ENCODE peak calls at places on chromosome X, in four cellular contexts. X is AG04449, R is HFFc6, D is GM20000. G is an unnamed sample.

GRCh38 chrX:107293056-107293455 is 86.6 kb downstream of the DNAAF6 start:
- DNase-seq in X (no peak), R (no peak), D (no peak), G (no peak)

GRCh38 chrX:73262991-73263390 is 48.3 kb upstream of the NAP1L2 start:
- DNase-seq in X (no peak), R (no peak), D (no peak), G (no peak)

GRCh38 chrX:1545776-1546408 is 8.9 kb upstream of the P2RY8 start:
- DNase-seq in X (no peak), R (no peak), D (no peak), G (no peak)

GRCh38 chrX:22196151-22196550 is 76.6 kb upstream of the CBLL2 start:
- DNase-seq in X (no peak), R (peak), D (no peak), G (no peak)

GRCh38 chrX:29397506-29397905 is 810.3 kb downstream of the IL1RAPL1 start:
- DNase-seq in X (peak), R (peak), D (no peak), G (no peak)

GRCh38 chrX:9464435-9465371 is at the start of gene TBL1X:
- DNase-seq in X (no peak), R (peak), D (peak), G (no peak)

GRCh38 chrX:152635941-152636340 is 1.8 kb upstream of the GABRQ start:
- DNase-seq in X (peak), R (peak), D (no peak), G (no peak)

GRCh38 chrX:138034136-138034535 is 468.2 kb downstream of the ZIC3 start:
- DNase-seq in X (no peak), R (no peak), D (no peak), G (no peak)

GRCh38 chrX:9928083-9928482 is 39.1 kb upstream of the CLDN34 start:
- DNase-seq in X (no peak), R (no peak), D (no peak), G (no peak)

GRCh38 chrX:51459125-51459524 is 37.3 kb downstream of the NUDT11 start:
- DNase-seq in X (no peak), R (peak), D (no peak), G (no peak)

GRCh38 chrX:80489166-80489565 is 68.9 kb downstream of the TENT5D start:
- DNase-seq in X (no peak), R (no peak), D (no peak), G (no peak)

GRCh38 chrX:79117078-79117477 is 27.4 kb upstream of the GPR174 start:
- DNase-seq in X (no peak), R (no peak), D (no peak), G (no peak)

GRCh38 chrX:119726900-119727555 is 31.4 kb upstream of the SOWAHD start:
- DNase-seq in X (no peak), R (peak), D (no peak), G (no peak)

GRCh38 chrX:40945366-40945713 is 139.9 kb upstream of the USP9X start:
- DNase-seq in X (no peak), R (peak), D (peak), G (no peak)

GRCh38 chrX:154751121-154751668 is 318 bp upstream of the GAB3 start:
- DNase-seq in X (no peak), R (no peak), D (peak), G (no peak)

GRCh38 chrX:154751669-154752271 is 893 bp upstream of the GAB3 start:
- DNase-seq in X (no peak), R (no peak), D (no peak), G (no peak)

GRCh38 chrX:154748712-154749339 is 2.1 kb downstream of the GAB3 start:
- DNase-seq in X (no peak), R (peak), D (peak), G (no peak)

GRCh38 chrX:154749856-154750255 is 1.0 kb downstream of the GAB3 start:
- DNase-seq in X (no peak), R (no peak), D (no peak), G (no peak)

DNA sequence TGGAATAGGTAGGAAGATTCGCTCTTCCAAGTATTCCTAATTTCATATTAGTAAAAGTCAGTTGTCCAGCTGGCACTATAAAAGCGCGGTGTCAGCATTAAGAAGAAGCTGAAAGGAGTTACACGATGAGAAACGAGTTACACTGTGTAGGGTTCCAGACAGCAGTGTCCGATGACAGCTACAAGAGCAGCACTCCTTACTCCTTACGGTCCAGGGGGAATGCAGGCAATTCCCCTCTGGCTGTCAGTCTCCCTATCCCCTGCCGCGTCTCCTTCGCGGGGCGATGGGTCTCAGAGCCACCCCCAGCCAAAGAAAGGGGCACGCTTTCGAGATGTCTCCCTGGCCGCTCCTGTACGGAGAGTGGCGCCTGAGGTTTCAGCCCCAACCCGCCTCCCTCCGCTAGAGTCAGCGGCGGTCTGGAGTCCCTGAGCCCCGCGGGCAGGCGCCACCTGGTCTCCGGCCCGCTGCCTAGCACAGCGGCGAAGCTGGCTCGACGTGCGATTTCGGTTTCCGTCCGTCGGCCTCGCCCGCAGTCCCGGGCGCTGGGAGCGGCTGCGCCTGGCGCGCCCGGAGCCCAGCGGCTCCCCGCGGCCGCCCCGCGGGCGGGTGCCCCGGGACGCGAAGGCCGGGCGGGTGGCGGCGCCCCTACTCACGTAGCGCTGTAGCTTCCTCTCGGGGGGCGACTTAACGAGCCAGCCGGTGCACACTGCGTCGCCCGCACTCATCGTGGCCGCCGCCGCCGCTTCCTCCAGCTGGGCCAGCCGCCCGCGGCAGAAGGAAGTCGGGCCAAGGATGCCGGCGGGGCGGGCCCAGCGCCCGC is at the start of gene GAB3:
- DNase-seq in X (no peak), R (no peak), D (peak), G (no peak)
- TF ChIP-seq CTCF in X (no peak), R (no peak), D (no peak), G (no peak)

GRCh38 chrX:20217906-20218305 is 48.8 kb downstream of the RPS6KA3 start:
- DNase-seq in X (no peak), R (no peak), D (no peak), G (no peak)

GRCh38 chrX:20221902-20222301 is 44.8 kb downstream of the RPS6KA3 start:
- DNase-seq in X (no peak), R (no peak), D (no peak), G (no peak)

GRCh38 chrX:20217279-20217678 is 49.4 kb downstream of the RPS6KA3 start:
- DNase-seq in X (no peak), R (peak), D (no peak), G (no peak)

GRCh38 chrX:20215565-20215964 is 51.1 kb downstream of the RPS6KA3 start:
- DNase-seq in X (no peak), R (no peak), D (no peak), G (no peak)

GRCh38 chrX:20218809-20219505 is 47.8 kb downstream of the RPS6KA3 start:
- DNase-seq in X (no peak), R (no peak), D (no peak), G (no peak)
- TF ChIP-seq CTCF in X (no peak), R (no peak), D (no peak), G (no peak)

DNA sequence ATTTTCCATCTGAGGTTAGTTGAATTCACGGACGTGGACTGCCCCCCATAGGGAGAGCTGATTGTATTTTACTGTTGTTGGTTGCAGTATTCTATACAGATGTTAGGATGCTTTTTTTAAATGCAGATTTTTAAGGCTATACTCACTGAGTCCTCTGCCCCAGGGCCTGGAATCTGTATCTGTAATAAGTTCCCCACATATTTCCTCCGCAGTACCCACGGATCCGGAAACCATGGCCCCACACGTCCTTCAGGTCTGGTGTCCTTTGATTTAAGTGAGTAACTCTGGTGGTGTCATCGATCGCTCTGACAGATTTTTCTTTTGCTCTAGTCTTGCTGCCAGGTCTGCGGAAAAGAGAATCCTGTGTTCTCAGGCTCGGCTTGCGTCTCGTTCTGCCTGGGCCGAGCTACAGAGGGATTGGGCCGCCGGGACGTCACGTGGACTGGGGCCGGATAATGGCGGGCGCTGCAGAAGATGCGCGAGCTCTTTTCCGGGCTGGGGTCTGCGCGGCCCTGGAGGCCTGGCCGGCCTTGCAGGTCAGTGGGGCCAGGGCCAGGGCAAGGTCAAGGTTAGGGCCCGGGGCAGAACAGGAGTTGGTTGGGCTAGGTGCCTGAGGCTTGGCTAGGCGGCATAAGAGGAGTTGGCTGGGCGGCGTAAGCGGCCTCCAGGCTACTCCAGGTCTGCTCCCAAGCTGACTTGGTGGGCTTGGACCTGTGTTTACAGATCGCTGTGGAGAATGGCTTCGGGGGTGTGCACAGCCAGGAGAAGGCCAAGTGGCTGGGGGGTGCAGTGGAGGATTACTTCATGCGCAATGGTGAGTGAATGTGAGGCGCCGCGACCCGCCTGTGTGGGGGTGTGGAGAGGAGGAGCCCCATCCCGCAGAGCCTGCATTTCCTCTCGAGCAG is at the start of gene TSR2:
- DNase-seq in X (peak), R (peak), D (peak), G (peak)
- TF ChIP-seq CTCF in X (no peak), R (no peak), D (no peak), G (no peak)

GRCh38 chrX:153954618-153955450 is 10.4 kb upstream of the RENBP start:
- DNase-seq in X (no peak), R (no peak), D (no peak), G (no peak)

GRCh38 chrX:153956044-153956907 is 11.8 kb upstream of the RENBP start:
- DNase-seq in X (no peak), R (no peak), D (no peak), G (no peak)

GRCh38 chrX:153957224-153957623 is 12.8 kb upstream of the RENBP start:
- DNase-seq in X (no peak), R (no peak), D (no peak), G (no peak)

GRCh38 chrX:153953892-153954617 is 9.6 kb upstream of the RENBP start:
- DNase-seq in X (no peak), R (no peak), D (no peak), G (no peak)

DNA sequence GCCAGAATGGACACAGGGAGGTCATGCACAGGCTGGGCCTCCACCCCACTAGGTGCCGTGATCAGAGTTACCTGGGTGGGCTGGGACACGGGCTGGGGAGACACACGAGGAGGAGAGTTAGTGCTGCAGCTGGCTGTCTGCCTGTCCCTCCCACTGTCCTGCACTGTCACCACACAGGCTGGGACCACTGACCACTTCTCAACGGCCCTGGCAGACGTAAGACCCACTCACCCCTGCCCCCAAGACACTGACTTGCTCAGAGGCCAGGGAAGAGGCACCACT is 10.9 kb upstream of the RENBP start:
- DNase-seq in X (no peak), R (no peak), D (no peak), G (no peak)
- TF ChIP-seq CTCF in X (no peak), R (no peak), D (no peak), G (no peak)

GRCh38 chrX:36683507-36683906 is 324.7 kb upstream of the FAM47C start:
- DNase-seq in X (no peak), R (no peak), D (no peak), G (no peak)

GRCh38 chrX:36684053-36684452 is 324.1 kb upstream of the FAM47C start:
- DNase-seq in X (no peak), R (no peak), D (no peak), G (no peak)
- TF ChIP-seq CTCF in X (no peak), R (no peak), D (no peak), G (no peak)

GRCh38 chrX:74422576-74423288 is 1.4 kb downstream of the SLC16A2 start:
- DNase-seq in X (no peak), R (peak), D (peak), G (no peak)
- TF ChIP-seq CTCF in X (peak), R (peak), D (no peak), G (no peak)

GRCh38 chrX:100911731-100912130 is 17.0 kb downstream of the XKRX start:
- DNase-seq in X (no peak), R (peak), D (no peak), G (no peak)
- TF ChIP-seq CTCF in X (no peak), R (no peak), D (no peak), G (no peak)

DNA sequence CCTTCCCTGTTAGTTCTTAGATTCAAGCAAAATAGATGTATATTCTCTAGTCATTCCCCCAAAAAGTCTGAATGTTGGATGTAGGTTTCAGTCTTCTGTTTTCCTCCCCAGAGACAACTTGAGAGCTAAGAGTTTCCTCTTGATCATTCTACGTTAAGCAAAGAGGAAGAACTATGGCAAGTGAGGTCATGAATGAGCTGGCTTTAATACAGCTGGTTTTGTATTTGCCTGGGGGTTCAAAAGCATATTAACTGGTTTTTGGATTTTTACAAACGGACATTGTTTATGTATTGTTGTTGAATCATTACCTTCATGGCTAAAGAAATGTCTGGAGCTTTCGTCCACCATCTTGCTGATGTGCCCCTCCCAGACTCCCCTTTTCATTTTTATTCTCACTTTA is 916.7 kb upstream of the POU3F4 start:
- DNase-seq in X (no peak), R (no peak), D (no peak), G (no peak)
- TF ChIP-seq CTCF in X (no peak), R (no peak), D (no peak), G (no peak)

GRCh38 chrX:131752493-131753198 is 208.8 kb downstream of the OR13H1 start:
- DNase-seq in X (no peak), R (no peak), D (no peak), G (peak)

GRCh38 chrX:131745942-131746489 is 202.1 kb downstream of the OR13H1 start:
- DNase-seq in X (no peak), R (no peak), D (no peak), G (no peak)

GRCh38 chrX:131746491-131746968 is 202.7 kb downstream of the OR13H1 start:
- DNase-seq in X (no peak), R (no peak), D (no peak), G (peak)

GRCh38 chrX:131747173-131747572 is 203.3 kb downstream of the OR13H1 start:
- DNase-seq in X (no peak), R (no peak), D (no peak), G (no peak)
- TF ChIP-seq CTCF in X (no peak), R (no peak), D (no peak), G (no peak)

GRCh38 chrX:121121021-121121420 is 73.6 kb downstream of the GLUD2 start:
- DNase-seq in X (no peak), R (no peak), D (no peak), G (no peak)

DNA sequence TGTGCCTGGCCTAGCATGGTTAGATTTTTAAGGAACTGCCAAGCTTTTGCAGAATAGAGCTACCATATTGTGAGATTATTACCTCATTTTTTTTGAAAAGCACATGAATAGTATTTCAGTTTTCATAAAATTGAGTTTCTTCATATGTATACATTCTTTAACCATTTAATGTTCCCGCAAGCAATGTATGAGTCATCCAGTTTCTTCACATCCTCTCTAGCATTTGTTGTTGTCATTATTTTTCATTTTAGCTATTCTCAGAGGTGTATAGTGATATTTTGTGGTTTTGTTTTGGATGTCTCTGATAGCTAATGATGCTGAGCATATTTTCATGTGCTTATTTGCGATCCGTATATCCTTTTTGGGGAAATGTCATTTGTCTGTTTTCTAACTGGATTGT is 74.9 kb downstream of the GLUD2 start:
- DNase-seq in X (no peak), R (no peak), D (no peak), G (no peak)
- TF ChIP-seq CTCF in X (no peak), R (no peak), D (no peak), G (no peak)